ENCODE peak calls at places on chromosomes 6 and 20, in six cellular contexts. V is SK-N-SH, X is HepG2, J is K562, L is HCT116, F is H1. W is an unnamed sample.
A peak's percentile ranks its signal among the peaks of the same experiment; 100 is the strongest.

GRCh38 chr6:52975580-52975979 is 19.5 kb downstream of the GSTA4 start:
- DNase-seq in V (no peak), X (no peak), J (no peak), L (no peak), F (no peak), W (no peak)

GRCh38 chr6:1912731-1913130 is 303.0 kb downstream of the FOXC1 start:
- DNase-seq in V (no peak), X (no peak), J (no peak), L (no peak), F (no peak), W (no peak)

GRCh38 chr6:79719248-79719975 is 88.3 kb downstream of the SH3BGRL2 start:
- DNase-seq in V (no peak), X (no peak), J (no peak), L (no peak), F (no peak), W (peak; percentile 15)

GRCh38 chr6:340991-341827 is 48.9 kb downstream of the DUSP22 start:
- DNase-seq in V (no peak), X (no peak), J (peak; percentile 68), L (no peak), F (no peak), W (no peak)

GRCh38 chr6:44100088-44100550 is 27.1 kb downstream of the MRPL14 start:
- DNase-seq in V (peak; percentile 47), X (peak; percentile 69), J (peak; percentile 62), L (no peak), F (no peak), W (peak; percentile 52)

GRCh38 chr6:8057793-8058192 is 6.4 kb downstream of the BLOC1S5 start:
- DNase-seq in V (no peak), X (no peak), J (no peak), L (no peak), F (no peak), W (peak; percentile 35)

GRCh38 chr6:146381486-146381885 is 162.1 kb upstream of the RAB32 start:
- DNase-seq in V (no peak), X (no peak), J (no peak), L (no peak), F (no peak), W (no peak)

GRCh38 chr20:59087829-59088433 is 45.3 kb upstream of the PRELID3B start:
- DNase-seq in V (peak; percentile 55), X (peak; percentile 70), J (peak; percentile 83), L (peak; percentile 52), F (peak; percentile 92), W (peak; percentile 57)

GRCh38 chr6:148075352-148075751 is 267.3 kb upstream of the SASH1 start:
- DNase-seq in V (no peak), X (no peak), J (no peak), L (no peak), F (no peak), W (no peak)

GRCh38 chr20:25761596-25761995 is 64.9 kb upstream of the ZNF337 start:
- DNase-seq in V (no peak), X (no peak), J (no peak), L (no peak), F (no peak), W (no peak)

GRCh38 chr6:170018422-170019258 is 267.2 kb downstream of the ERMARD start:
- DNase-seq in V (no peak), X (no peak), J (no peak), L (no peak), F (no peak), W (no peak)

GRCh38 chr6:116530436-116530835 is 15.0 kb downstream of the TRAPPC3L start:
- DNase-seq in V (no peak), X (peak; percentile 14), J (no peak), L (no peak), F (no peak), W (no peak)

GRCh38 chr20:61254881-61255589 is 3.0 kb downstream of the CDH4 start:
- DNase-seq in V (no peak), X (no peak), J (no peak), L (no peak), F (no peak), W (no peak)

DNA sequence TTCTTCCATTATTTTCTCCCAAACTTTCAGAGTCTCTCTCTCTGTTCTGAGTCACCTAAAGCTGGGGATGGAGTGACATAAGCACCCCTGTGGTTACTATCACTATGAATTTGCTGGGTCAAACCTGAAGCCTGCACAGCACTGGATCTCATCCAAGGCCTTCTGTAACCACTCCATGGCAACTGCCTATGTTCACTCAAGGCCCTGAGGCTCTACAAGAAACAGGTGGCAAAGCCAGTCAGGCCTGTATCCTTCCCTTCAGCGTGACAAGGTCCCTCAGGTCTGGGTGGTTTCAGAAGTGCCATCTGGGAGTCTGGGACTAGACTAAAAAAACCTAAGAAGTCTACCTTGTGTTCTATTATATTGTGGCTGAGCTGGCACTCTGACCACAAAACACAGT is 1278.8 kb upstream of the EYS start:
- DNase-seq in V (no peak), X (no peak), J (no peak), L (no peak), F (no peak), W (no peak)
- H3K9ac ChIP-seq in V (no peak overlapping the region), X (no peak overlapping the region), J (no peak overlapping the region), L (no peak overlapping the region), F (no peak overlapping the region), W (no peak overlapping the region)

GRCh38 chr6:87122477-87122876 is 27.6 kb upstream of the CGA start:
- DNase-seq in V (no peak), X (no peak), J (no peak), L (no peak), F (no peak), W (no peak)
- TF ChIP-seq POLR2AphosphoS5 in V (no peak), X (no peak), J (no peak), L (no peak), F (no peak), W (no peak)

GRCh38 chr6:28658475-28659249 is 133.0 kb downstream of the GPX5 start:
- DNase-seq in V (peak; percentile 15), X (no peak), J (no peak), L (no peak), F (peak; percentile 51), W (no peak)

GRCh38 chr6:28659250-28659566 is 133.5 kb downstream of the GPX5 start:
- DNase-seq in V (no peak), X (no peak), J (no peak), L (no peak), F (no peak), W (no peak)

GRCh38 chr6:28656715-28657114 is 131.0 kb downstream of the GPX5 start:
- DNase-seq in V (no peak), X (no peak), J (no peak), L (no peak), F (no peak), W (no peak)

GRCh38 chr6:28657756-28658465 is 132.2 kb downstream of the GPX5 start:
- DNase-seq in V (peak; percentile 61), X (peak; percentile 61), J (peak; percentile 61), L (peak; percentile 47), F (peak; percentile 68), W (peak; percentile 68)

DNA sequence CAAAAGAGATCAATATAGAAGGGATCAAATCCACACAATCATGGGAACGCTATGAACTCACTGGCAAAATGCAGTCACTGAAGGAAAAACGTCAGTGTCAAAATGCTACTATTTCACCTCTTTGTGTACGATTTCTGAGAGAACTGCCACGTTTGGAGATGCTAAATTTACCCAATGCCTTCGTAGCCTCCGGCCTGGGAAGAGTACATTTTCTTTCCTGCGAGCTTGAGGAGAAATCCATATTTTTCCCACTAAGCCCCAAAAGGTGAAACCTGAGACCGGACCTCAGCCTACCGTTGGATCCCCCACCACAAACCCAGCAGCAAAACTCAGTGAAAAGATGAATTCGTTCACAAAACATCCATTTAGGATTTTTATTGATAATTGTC is 131.7 kb downstream of the GPX5 start:
- DNase-seq in V (peak; percentile 39), X (no peak), J (no peak), L (no peak), F (no peak), W (no peak)
- TF ChIP-seq MAX in V (no peak), X (no peak), J (no peak), L (no peak), F (no peak), W (no peak)

GRCh38 chr6:126581316-126581715 is 241.4 kb downstream of the CENPW start:
- DNase-seq in V (no peak), X (no peak), J (no peak), L (no peak), F (no peak), W (no peak)
- H3K9ac ChIP-seq in V (no peak overlapping the region), X (no peak overlapping the region), J (no peak overlapping the region), L (no peak overlapping the region), F (no peak overlapping the region), W (no peak overlapping the region)

GRCh38 chr6:35496036-35496850 is 636 bp downstream of the TEAD3 start:
- DNase-seq in V (peak; percentile 77), X (peak; percentile 43), J (peak; percentile 80), L (no peak), F (no peak), W (no peak)

GRCh38 chr6:35499372-35499771 is 2.5 kb upstream of the TEAD3 start:
- DNase-seq in V (no peak), X (no peak), J (no peak), L (no peak), F (no peak), W (no peak)

GRCh38 chr6:35496851-35497570 is at the start of gene TEAD3:
- DNase-seq in V (peak; percentile 97), X (peak; percentile 69), J (peak; percentile 97), L (no peak), F (no peak), W (no peak)

GRCh38 chr6:35498407-35499045 is 1.6 kb upstream of the TEAD3 start:
- DNase-seq in V (no peak), X (no peak), J (no peak), L (no peak), F (no peak), W (no peak)

GRCh38 chr6:35497571-35498406 is 910 bp upstream of the TEAD3 start:
- DNase-seq in V (peak; percentile 92), X (peak; percentile 47), J (peak; percentile 84), L (no peak), F (peak; percentile 77), W (peak; percentile 46)
- TF ChIP-seq POLR2AphosphoS5 in V (no peak), X (no peak), J (no peak), L (no peak), F (peak; percentile 54), W (no peak)

W was measured in endothelial cell of umbilical vein.